ENCODE peak calls at places on chromosomes 13 and 19, in seven cellular contexts. One of them, this sample, is unnamed.

GRCh38 chr19:7830272-7830771 is 304 bp downstream of the EVI5L start:
- DNase-seq in progenitor cell of endocrine pancreas: no peak
- DNase-seq in psoas muscle: peak
- DNase-seq in A549: no peak
- DNase-seq in H9: no peak
- DNase-seq in endodermal cell: no peak
- DNase-seq in CD4-positive, alpha-beta T cell: no peak
- DNase-seq in this sample: no peak

GRCh38 chr13:97194473-97194872 is 27.7 kb upstream of the MBNL2 start:
- DNase-seq in progenitor cell of endocrine pancreas: no peak
- DNase-seq in psoas muscle: no peak
- DNase-seq in A549: no peak
- DNase-seq in H9: no peak
- DNase-seq in endodermal cell: no peak
- DNase-seq in CD4-positive, alpha-beta T cell: no peak
- DNase-seq in this sample: no peak

GRCh38 chr13:56351041-56351440 is 789.7 kb upstream of the PRR20A start:
- DNase-seq in progenitor cell of endocrine pancreas: no peak
- DNase-seq in psoas muscle: no peak
- DNase-seq in A549: no peak
- DNase-seq in H9: peak
- DNase-seq in endodermal cell: peak
- DNase-seq in CD4-positive, alpha-beta T cell: no peak
- DNase-seq in this sample: no peak

GRCh38 chr13:49020940-49021548 is 45.3 kb downstream of the FNDC3A start:
- DNase-seq in progenitor cell of endocrine pancreas: no peak
- DNase-seq in psoas muscle: no peak
- DNase-seq in A549: no peak
- DNase-seq in H9: peak
- DNase-seq in endodermal cell: peak
- DNase-seq in CD4-positive, alpha-beta T cell: no peak
- DNase-seq in this sample: no peak

GRCh38 chr13:72293206-72293605 is 426.2 kb upstream of the DACH1 start:
- DNase-seq in progenitor cell of endocrine pancreas: no peak
- DNase-seq in psoas muscle: no peak
- DNase-seq in A549: no peak
- DNase-seq in H9: no peak
- DNase-seq in endodermal cell: no peak
- DNase-seq in CD4-positive, alpha-beta T cell: no peak
- DNase-seq in this sample: no peak

GRCh38 chr13:113831061-113831460 is 32.8 kb downstream of the GAS6 start:
- DNase-seq in progenitor cell of endocrine pancreas: no peak
- DNase-seq in psoas muscle: peak
- DNase-seq in A549: no peak
- DNase-seq in H9: no peak
- DNase-seq in endodermal cell: no peak
- DNase-seq in CD4-positive, alpha-beta T cell: no peak
- DNase-seq in this sample: no peak

GRCh38 chr19:925087-925911 is 536 bp upstream of the ARID3A start:
- DNase-seq in progenitor cell of endocrine pancreas: peak
- DNase-seq in psoas muscle: peak
- DNase-seq in A549: peak
- DNase-seq in H9: peak
- DNase-seq in endodermal cell: peak
- DNase-seq in CD4-positive, alpha-beta T cell: peak
- DNase-seq in this sample: no peak

GRCh38 chr19:17647071-17648020 is 40.8 kb downstream of the UNC13A start:
- DNase-seq in progenitor cell of endocrine pancreas: no peak
- DNase-seq in psoas muscle: peak
- DNase-seq in A549: no peak
- DNase-seq in H9: peak
- DNase-seq in endodermal cell: peak
- DNase-seq in CD4-positive, alpha-beta T cell: no peak
- DNase-seq in this sample: no peak

GRCh38 chr19:42634409-42635232 is 39.9 kb upstream of the CEACAM8 start:
- DNase-seq in progenitor cell of endocrine pancreas: no peak
- DNase-seq in psoas muscle: no peak
- DNase-seq in A549: peak
- DNase-seq in H9: no peak
- DNase-seq in endodermal cell: peak
- DNase-seq in CD4-positive, alpha-beta T cell: peak
- DNase-seq in this sample: no peak

GRCh38 chr13:41694902-41695301 is 237.6 kb downstream of the RGCC start:
- DNase-seq in progenitor cell of endocrine pancreas: no peak
- DNase-seq in psoas muscle: peak
- DNase-seq in A549: peak
- DNase-seq in H9: no peak
- DNase-seq in endodermal cell: no peak
- DNase-seq in CD4-positive, alpha-beta T cell: no peak
- DNase-seq in this sample: no peak

GRCh38 chr13:43514326-43514725 is 272.4 kb downstream of the ENOX1 start:
- DNase-seq in progenitor cell of endocrine pancreas: no peak
- DNase-seq in psoas muscle: no peak
- DNase-seq in A549: no peak
- DNase-seq in H9: no peak
- DNase-seq in endodermal cell: no peak
- DNase-seq in CD4-positive, alpha-beta T cell: no peak
- DNase-seq in this sample: no peak

GRCh38 chr19:10568444-10568825 is 344 bp downstream of the CDKN2D start:
- DNase-seq in progenitor cell of endocrine pancreas: no peak
- DNase-seq in psoas muscle: no peak
- DNase-seq in A549: peak
- DNase-seq in H9: peak
- DNase-seq in endodermal cell: peak
- DNase-seq in CD4-positive, alpha-beta T cell: no peak
- DNase-seq in this sample: no peak

GRCh38 chr13:72139192-72139591 is 272.2 kb upstream of the DACH1 start:
- DNase-seq in progenitor cell of endocrine pancreas: no peak
- DNase-seq in psoas muscle: no peak
- DNase-seq in A549: no peak
- DNase-seq in H9: no peak
- DNase-seq in endodermal cell: no peak
- DNase-seq in CD4-positive, alpha-beta T cell: no peak
- DNase-seq in this sample: no peak

GRCh38 chr19:44623080-44623479 is 9.7 kb downstream of the IGSF23 start:
- DNase-seq in progenitor cell of endocrine pancreas: no peak
- DNase-seq in psoas muscle: no peak
- DNase-seq in A549: no peak
- DNase-seq in H9: no peak
- DNase-seq in endodermal cell: no peak
- DNase-seq in CD4-positive, alpha-beta T cell: no peak
- DNase-seq in this sample: no peak

GRCh38 chr13:39554371-39554770 is 48.6 kb downstream of the LHFPL6 start:
- DNase-seq in progenitor cell of endocrine pancreas: no peak
- DNase-seq in psoas muscle: no peak
- DNase-seq in A549: no peak
- DNase-seq in H9: no peak
- DNase-seq in endodermal cell: no peak
- DNase-seq in CD4-positive, alpha-beta T cell: no peak
- DNase-seq in this sample: no peak

GRCh38 chr19:11364935-11365334 is 9.5 kb upstream of the SWSAP1 start:
- DNase-seq in progenitor cell of endocrine pancreas: no peak
- DNase-seq in psoas muscle: no peak
- DNase-seq in A549: no peak
- DNase-seq in H9: no peak
- DNase-seq in endodermal cell: no peak
- DNase-seq in CD4-positive, alpha-beta T cell: no peak
- DNase-seq in this sample: no peak

GRCh38 chr19:16385821-16386220 is 61.2 kb downstream of the KLF2 start:
- DNase-seq in progenitor cell of endocrine pancreas: no peak
- DNase-seq in psoas muscle: peak
- DNase-seq in A549: no peak
- DNase-seq in H9: no peak
- DNase-seq in endodermal cell: no peak
- DNase-seq in CD4-positive, alpha-beta T cell: no peak
- DNase-seq in this sample: no peak

GRCh38 chr13:99636728-99637353 is 135.6 kb downstream of the TM9SF2 start:
- DNase-seq in progenitor cell of endocrine pancreas: no peak
- DNase-seq in psoas muscle: no peak
- DNase-seq in A549: no peak
- DNase-seq in H9: no peak
- DNase-seq in endodermal cell: no peak
- DNase-seq in CD4-positive, alpha-beta T cell: no peak
- DNase-seq in this sample: no peak

GRCh38 chr19:4732680-4733114 is 9.1 kb upstream of the DPP9 start:
- DNase-seq in progenitor cell of endocrine pancreas: peak
- DNase-seq in psoas muscle: peak
- DNase-seq in A549: peak
- DNase-seq in H9: peak
- DNase-seq in endodermal cell: peak
- DNase-seq in CD4-positive, alpha-beta T cell: peak
- DNase-seq in this sample: no peak

GRCh38 chr13:98462946-98463345 is 114.0 kb downstream of the STK24 start:
- DNase-seq in progenitor cell of endocrine pancreas: no peak
- DNase-seq in psoas muscle: no peak
- DNase-seq in A549: no peak
- DNase-seq in H9: no peak
- DNase-seq in endodermal cell: no peak
- DNase-seq in CD4-positive, alpha-beta T cell: no peak
- DNase-seq in this sample: no peak

GRCh38 chr13:20492641-20493040 is 33.0 kb downstream of the CRYL1 start:
- DNase-seq in progenitor cell of endocrine pancreas: no peak
- DNase-seq in psoas muscle: no peak
- DNase-seq in A549: peak
- DNase-seq in H9: peak
- DNase-seq in endodermal cell: peak
- DNase-seq in CD4-positive, alpha-beta T cell: peak
- DNase-seq in this sample: no peak

GRCh38 chr13:113918981-113919646 is 54.8 kb downstream of the C13orf46 start:
- DNase-seq in progenitor cell of endocrine pancreas: no peak
- DNase-seq in psoas muscle: no peak
- DNase-seq in A549: no peak
- DNase-seq in H9: peak
- DNase-seq in endodermal cell: peak
- DNase-seq in CD4-positive, alpha-beta T cell: no peak
- DNase-seq in this sample: peak

GRCh38 chr19:46159893-46160775 is 12.1 kb downstream of the IGFL2 start:
- DNase-seq in progenitor cell of endocrine pancreas: no peak
- DNase-seq in psoas muscle: no peak
- DNase-seq in A549: no peak
- DNase-seq in H9: no peak
- DNase-seq in endodermal cell: no peak
- DNase-seq in CD4-positive, alpha-beta T cell: no peak
- DNase-seq in this sample: no peak

DNA sequence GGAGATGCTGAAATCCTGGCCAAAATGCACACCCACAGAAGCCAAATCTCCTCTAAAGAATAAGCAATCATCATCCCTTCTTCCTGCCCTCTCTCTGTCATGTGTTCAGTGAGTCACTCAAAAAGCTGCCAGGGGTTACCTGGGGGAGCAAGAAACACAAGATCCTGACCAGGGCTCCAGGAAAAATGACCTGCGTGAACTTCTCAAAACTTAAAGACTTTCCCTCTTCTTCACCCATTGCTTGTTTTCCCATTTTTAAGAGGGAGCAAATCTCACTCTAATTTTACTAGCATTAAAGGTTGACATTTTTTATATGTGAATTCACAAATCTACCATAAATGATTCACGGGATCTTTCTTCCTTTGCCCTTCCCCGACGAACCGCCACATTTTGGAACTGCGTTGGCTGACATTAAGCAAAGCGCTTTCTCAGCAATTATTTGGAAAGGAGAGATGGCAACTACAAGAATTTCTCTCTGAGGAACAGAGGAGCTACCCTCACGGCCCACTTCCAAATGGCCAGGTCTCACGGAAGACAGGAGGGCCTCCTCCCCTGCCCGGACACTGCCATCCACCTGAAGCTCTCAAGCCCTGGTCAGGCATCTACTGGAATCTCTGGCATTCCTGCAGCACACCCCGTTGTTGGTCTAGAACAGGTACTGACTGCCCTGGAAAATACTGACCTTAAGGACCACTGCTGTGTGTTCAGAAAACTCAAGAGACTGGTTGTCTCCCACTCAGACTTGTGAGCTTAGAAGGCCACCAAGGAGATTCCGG is 14.2 kb downstream of the TSHZ3 start:
- DNase-seq in progenitor cell of endocrine pancreas: no peak
- DNase-seq in psoas muscle: no peak
- DNase-seq in A549: no peak
- DNase-seq in H9: no peak
- DNase-seq in endodermal cell: no peak
- DNase-seq in CD4-positive, alpha-beta T cell: no peak
- DNase-seq in this sample: no peak
- TF ChIP-seq CTCF in progenitor cell of endocrine pancreas: no peak
- TF ChIP-seq CTCF in psoas muscle: no peak
- TF ChIP-seq CTCF in A549: no peak
- TF ChIP-seq CTCF in H9: no peak
- TF ChIP-seq CTCF in endodermal cell: no peak
- TF ChIP-seq CTCF in CD4-positive, alpha-beta T cell: no peak
- TF ChIP-seq CTCF in this sample: no peak

GRCh38 chr13:44739120-44739519 is 163.0 kb upstream of the TSC22D1 start:
- DNase-seq in progenitor cell of endocrine pancreas: no peak
- DNase-seq in psoas muscle: no peak
- DNase-seq in A549: no peak
- DNase-seq in H9: no peak
- DNase-seq in endodermal cell: peak
- DNase-seq in CD4-positive, alpha-beta T cell: no peak
- DNase-seq in this sample: no peak
- TF ChIP-seq CTCF in progenitor cell of endocrine pancreas: no peak
- TF ChIP-seq CTCF in psoas muscle: no peak
- TF ChIP-seq CTCF in A549: no peak
- TF ChIP-seq CTCF in H9: peak
- TF ChIP-seq CTCF in endodermal cell: peak
- TF ChIP-seq CTCF in CD4-positive, alpha-beta T cell: no peak
- TF ChIP-seq CTCF in this sample: no peak

DNA sequence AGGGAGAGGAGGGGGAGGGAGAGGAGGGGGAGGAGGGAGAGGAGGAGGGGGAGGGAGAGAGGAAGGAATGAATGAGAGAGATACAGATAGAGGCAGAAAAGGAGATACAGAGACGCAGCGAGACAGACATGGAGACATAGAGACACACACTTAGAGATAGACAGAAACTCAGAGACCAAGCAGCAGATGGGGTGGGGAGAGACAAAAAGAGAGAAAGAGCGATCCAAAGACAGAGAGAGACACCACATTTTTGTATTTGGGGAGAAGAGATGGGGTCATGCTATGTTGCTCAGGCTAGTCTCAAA is 877 bp upstream of the CA11 start:
- DNase-seq in progenitor cell of endocrine pancreas: no peak
- DNase-seq in psoas muscle: no peak
- DNase-seq in A549: no peak
- DNase-seq in H9: no peak
- DNase-seq in endodermal cell: no peak
- DNase-seq in CD4-positive, alpha-beta T cell: no peak
- DNase-seq in this sample: no peak
- TF ChIP-seq CTCF in progenitor cell of endocrine pancreas: no peak
- TF ChIP-seq CTCF in psoas muscle: no peak
- TF ChIP-seq CTCF in A549: no peak
- TF ChIP-seq CTCF in H9: no peak
- TF ChIP-seq CTCF in endodermal cell: no peak
- TF ChIP-seq CTCF in CD4-positive, alpha-beta T cell: no peak
- TF ChIP-seq CTCF in this sample: no peak

DNA sequence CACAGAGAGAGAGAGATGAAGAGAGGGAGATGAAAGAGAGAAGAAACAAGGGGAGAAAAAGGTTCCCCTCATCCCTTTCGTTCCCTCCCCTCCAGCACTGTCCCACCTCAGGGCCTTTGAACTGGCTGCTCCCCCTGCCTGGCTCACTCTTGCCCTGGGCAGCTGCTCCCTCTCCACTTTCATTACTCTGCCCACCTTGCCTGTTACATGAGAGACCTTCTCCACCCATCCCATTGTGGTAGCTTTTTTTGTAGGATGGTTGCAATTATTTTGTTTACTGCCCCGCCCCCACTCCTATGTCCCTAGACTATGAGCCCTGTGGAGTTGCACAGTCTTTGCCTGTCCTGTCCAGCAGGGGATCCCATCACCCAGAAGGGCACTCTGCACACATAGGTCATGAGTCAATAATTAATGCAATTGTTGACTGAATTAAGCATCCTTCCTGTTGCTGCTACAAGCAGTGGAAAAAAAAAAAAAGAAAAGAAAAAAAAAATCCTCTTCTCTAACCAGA is 14.1 kb downstream of the C19orf81 start:
- DNase-seq in progenitor cell of endocrine pancreas: no peak
- DNase-seq in psoas muscle: no peak
- DNase-seq in A549: peak
- DNase-seq in H9: no peak
- DNase-seq in endodermal cell: no peak
- DNase-seq in CD4-positive, alpha-beta T cell: no peak
- DNase-seq in this sample: no peak
- TF ChIP-seq CTCF in progenitor cell of endocrine pancreas: peak
- TF ChIP-seq CTCF in psoas muscle: no peak
- TF ChIP-seq CTCF in A549: peak
- TF ChIP-seq CTCF in H9: peak
- TF ChIP-seq CTCF in endodermal cell: peak
- TF ChIP-seq CTCF in CD4-positive, alpha-beta T cell: no peak
- TF ChIP-seq CTCF in this sample: no peak

This sample was measured in osteocyte.